ENCODE peak calls at places on chromosomes 6 and 20, in five cellular contexts. U is stimulated activated CD4-positive, alpha-beta T cell treated with anti-CD3 and anti-CD28 coated beads, Interleukin-1b, Interleukin-23, amount 100 ng/mL, for 48 hours; X is NCI-H1092; A is vagina; W is cardiac fibroblast. Z is an unnamed sample.

GRCh38 chr6:167925011-167925410 is 72.5 kb upstream of the KIF25 start:
- DNase-seq in U (no peak), X (no peak), A (no peak), W (no peak), Z (no peak)

GRCh38 chr20:7693761-7694160 is 246.5 kb downstream of the HAO1 start:
- DNase-seq in U (no peak), X (no peak), A (no peak), W (no peak), Z (no peak)

GRCh38 chr6:100464910-100465700 is at the start of gene SIM1:
- DNase-seq in U (no peak), X (peak; percentile 67), A (peak; percentile 52), W (peak; percentile 69), Z (no peak)

GRCh38 chr6:150883521-150883920 is 18.0 kb downstream of the MTHFD1L start:
- DNase-seq in U (no peak), X (no peak), A (no peak), W (peak; percentile 52), Z (no peak)

GRCh38 chr20:32709528-32710121 is 33.6 kb downstream of the COMMD7 start:
- DNase-seq in U (no peak), X (no peak), A (no peak), W (no peak), Z (no peak)

GRCh38 chr6:43687437-43688347 is at the start of gene MRPS18A:
- DNase-seq in U (peak; percentile 80), X (peak; percentile 67), A (no peak), W (peak; percentile 75), Z (peak; percentile 90)

GRCh38 chr6:3919849-3920248 is 70.7 kb downstream of the FAM50B start:
- DNase-seq in U (no peak), X (no peak), A (peak; percentile 60), W (no peak), Z (no peak)

GRCh38 chr6:169326067-169326799 is 72.6 kb upstream of the THBS2 start:
- DNase-seq in U (no peak), X (peak; percentile 35), A (peak; percentile 75), W (peak; percentile 75), Z (no peak)

GRCh38 chr6:48307583-48307982 is 196.6 kb upstream of the PTCHD4 start:
- DNase-seq in U (no peak), X (no peak), A (no peak), W (no peak), Z (no peak)

Z was measured in activated naive CD4-positive, alpha-beta T cell treated with anti-CD3 and anti-CD28 coated beads for 36 hours.